ENCODE peak calls at places on chromosome 12, in six cellular contexts. H is AG04449, Z is fibroblast of the aortic adventitia, G is pancreas, L is GM23248, V is transverse colon. I is an unnamed sample.

GRCh38 chr12:50121636-50122035 is 9.6 kb downstream of the COX14 start:
- DNase-seq in H (no peak), V (no peak), Z (no peak), L (no peak), G (no peak), I (no peak)

GRCh38 chr12:69792533-69792932 is 32.5 kb upstream of the MYRFL start:
- DNase-seq in Z (no peak), G (no peak), V (no peak), L (no peak), H (no peak), I (no peak)

GRCh38 chr12:2288001-2288400 is 235.2 kb downstream of the CACNA1C start:
- DNase-seq in V (peak; percentile 28), H (no peak), Z (peak; percentile 56), G (peak; percentile 12), L (peak; percentile 79), I (peak; percentile 19)

GRCh38 chr12:125852679-125853078 is 787.4 kb downstream of the AACS start:
- DNase-seq in V (no peak), Z (no peak), L (no peak), H (no peak), G (no peak), I (no peak)

GRCh38 chr12:2639020-2639298 is 155.8 kb upstream of the FKBP4 start:
- DNase-seq in V (peak; percentile 4), L (no peak), H (no peak), G (no peak), Z (no peak), I (no peak)

GRCh38 chr12:90940872-90941499 is 14.0 kb downstream of the CCER1 start:
- DNase-seq in Z (peak; percentile 84), V (no peak), H (no peak), G (no peak), L (peak; percentile 76), I (peak; percentile 49)

GRCh38 chr12:26831959-26832816 is 806 bp downstream of the ITPR2 start:
- DNase-seq in G (peak; percentile 74), V (peak; percentile 64), L (peak; percentile 91), H (no peak), Z (peak; percentile 75), I (peak; percentile 86)

GRCh38 chr12:97308576-97309198 is 153.9 kb upstream of the RMST start:
- DNase-seq in L (peak; percentile 36), Z (peak; percentile 76), H (peak; percentile 7), G (no peak), V (no peak), I (peak; percentile 52)

GRCh38 chr12:130435826-130436225 is 98.1 kb downstream of the PIWIL1 start:
- DNase-seq in H (no peak), Z (no peak), L (no peak), V (no peak), G (no peak), I (no peak)

GRCh38 chr12:32854097-32854496 is 42.5 kb downstream of the PKP2 start:
- DNase-seq in H (no peak), G (no peak), L (no peak), Z (no peak), V (no peak), I (no peak)

GRCh38 chr12:66144796-66145754 is 14.5 kb upstream of the LLPH start:
- DNase-seq in G (peak; percentile 32), H (no peak), V (peak; percentile 55), Z (peak; percentile 89), L (peak; percentile 82), I (peak; percentile 71)

GRCh38 chr12:12716151-12716844 is 870 bp upstream of the CDKN1B start:
- DNase-seq in Z (peak; percentile 58), G (no peak), L (peak; percentile 58), V (no peak), H (no peak), I (peak; percentile 25)

GRCh38 chr12:113203852-113204760 is 17.2 kb upstream of the TPCN1 start:
- DNase-seq in Z (no peak), G (no peak), L (no peak), V (no peak), H (no peak), I (no peak)

GRCh38 chr12:63508543-63508942 is 159.8 kb downstream of the DPY19L2 start:
- DNase-seq in V (no peak), Z (no peak), H (no peak), G (no peak), L (no peak), I (no peak)

GRCh38 chr12:123859035-123859434 is 96.9 kb downstream of the DNAH10 start:
- DNase-seq in G (no peak), L (no peak), Z (no peak), H (no peak), V (no peak), I (peak; percentile 42)

GRCh38 chr12:24054411-24054810 is 104.9 kb upstream of the SOX5 start:
- DNase-seq in H (no peak), G (no peak), Z (no peak), V (no peak), L (no peak), I (no peak)
- H3K4me3 ChIP-seq in H (no peak overlapping the region), G (no peak overlapping the region), Z (no peak overlapping the region), V (no peak overlapping the region), L (no peak overlapping the region), I (no peak overlapping the region)

GRCh38 chr12:122399592-122400373 is 22.7 kb downstream of the CLIP1 start:
- DNase-seq in Z (peak; percentile 92), H (peak; percentile 79), V (peak; percentile 55), G (peak; percentile 82), L (peak; percentile 95), I (peak; percentile 97)
- H3K4me3 ChIP-seq in Z (peak overlapping the region; percentile 40), H (no peak overlapping the region), V (no peak overlapping the region), G (peak overlapping the region; percentile 15), L (peak overlapping the region; percentile 58), I (no peak overlapping the region)

GRCh38 chr12:44313188-44313587 is 477.3 kb downstream of the TMEM117 start:
- DNase-seq in V (no peak), L (no peak), G (no peak), Z (no peak), H (no peak), I (no peak)

GRCh38 chr12:44314007-44314500 is 478.2 kb downstream of the TMEM117 start:
- DNase-seq in L (no peak), Z (no peak), H (no peak), G (no peak), V (no peak), I (no peak)

DNA sequence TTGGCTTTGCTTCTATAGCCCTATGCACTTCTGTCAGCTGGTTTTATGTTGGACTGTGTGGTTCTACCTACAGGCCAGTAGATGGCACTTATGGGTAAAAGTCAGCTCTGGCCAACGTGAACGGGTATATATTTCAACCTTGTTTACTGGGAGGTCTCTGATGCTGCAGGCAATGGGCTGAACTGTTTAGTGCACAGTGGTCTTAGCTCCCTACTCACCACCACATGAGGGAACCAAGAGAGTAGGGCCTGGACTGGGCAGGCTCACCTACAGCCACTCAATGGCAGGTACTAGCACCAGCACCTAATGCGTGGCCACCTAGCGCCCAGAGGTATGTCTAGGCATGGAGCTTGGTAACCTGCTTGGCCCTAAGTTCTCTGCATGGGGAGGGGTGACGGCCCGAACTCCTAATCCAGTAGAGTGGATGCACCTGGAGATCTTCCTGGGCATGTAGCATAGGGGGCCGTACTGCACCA is 481.8 kb downstream of the TMEM117 start:
- DNase-seq in Z (peak; percentile 15), H (peak; percentile 3), L (peak; percentile 60), G (no peak), V (no peak), I (peak; percentile 79)
- H3K4me3 ChIP-seq in Z (no peak overlapping the region), H (no peak overlapping the region), L (no peak overlapping the region), G (no peak overlapping the region), V (no peak overlapping the region), I (no peak overlapping the region)

DNA sequence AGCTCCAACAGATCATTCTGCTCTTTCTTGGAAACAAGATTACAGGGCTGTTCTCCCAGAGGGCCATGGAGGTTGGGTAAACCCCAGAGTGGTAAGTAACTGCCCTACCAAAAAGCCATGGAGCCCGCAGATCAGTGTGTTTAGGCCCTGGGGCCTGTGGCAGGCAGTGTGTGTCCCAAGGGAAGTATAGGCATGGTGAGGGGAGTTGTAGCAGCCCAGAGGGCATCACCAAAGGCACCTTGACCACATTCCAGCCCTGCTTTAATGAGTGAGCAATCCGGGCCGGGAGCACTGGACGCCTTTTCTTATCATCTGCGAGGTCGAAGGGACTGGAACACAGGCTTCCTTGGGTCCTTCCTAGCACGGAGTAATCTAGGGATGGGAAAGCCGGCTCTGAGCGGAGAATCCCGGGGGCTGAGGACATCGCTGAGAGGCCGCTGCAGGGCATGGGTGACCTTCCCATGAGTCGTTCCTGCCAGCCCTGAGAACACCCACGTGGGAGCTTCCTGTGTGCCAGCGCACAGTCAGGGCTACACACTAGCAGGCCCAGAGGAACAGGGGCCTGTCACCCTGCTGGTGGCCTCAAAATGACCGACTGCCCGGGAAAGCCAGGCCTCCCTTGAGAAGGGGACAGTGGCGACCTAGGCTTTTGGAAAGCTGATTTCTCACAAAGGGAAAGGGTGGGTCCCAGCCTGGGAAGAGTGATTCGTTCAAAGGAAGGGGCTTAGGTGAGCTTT is 91.3 kb downstream of the NINJ2 start:
- DNase-seq in Z (no peak), H (no peak), L (peak; percentile 41), G (no peak), V (no peak), I (no peak)
- H3K4me3 ChIP-seq in Z (no peak overlapping the region), H (no peak overlapping the region), L (peak overlapping the region; percentile 82), G (no peak overlapping the region), V (no peak overlapping the region), I (no peak overlapping the region)

DNA sequence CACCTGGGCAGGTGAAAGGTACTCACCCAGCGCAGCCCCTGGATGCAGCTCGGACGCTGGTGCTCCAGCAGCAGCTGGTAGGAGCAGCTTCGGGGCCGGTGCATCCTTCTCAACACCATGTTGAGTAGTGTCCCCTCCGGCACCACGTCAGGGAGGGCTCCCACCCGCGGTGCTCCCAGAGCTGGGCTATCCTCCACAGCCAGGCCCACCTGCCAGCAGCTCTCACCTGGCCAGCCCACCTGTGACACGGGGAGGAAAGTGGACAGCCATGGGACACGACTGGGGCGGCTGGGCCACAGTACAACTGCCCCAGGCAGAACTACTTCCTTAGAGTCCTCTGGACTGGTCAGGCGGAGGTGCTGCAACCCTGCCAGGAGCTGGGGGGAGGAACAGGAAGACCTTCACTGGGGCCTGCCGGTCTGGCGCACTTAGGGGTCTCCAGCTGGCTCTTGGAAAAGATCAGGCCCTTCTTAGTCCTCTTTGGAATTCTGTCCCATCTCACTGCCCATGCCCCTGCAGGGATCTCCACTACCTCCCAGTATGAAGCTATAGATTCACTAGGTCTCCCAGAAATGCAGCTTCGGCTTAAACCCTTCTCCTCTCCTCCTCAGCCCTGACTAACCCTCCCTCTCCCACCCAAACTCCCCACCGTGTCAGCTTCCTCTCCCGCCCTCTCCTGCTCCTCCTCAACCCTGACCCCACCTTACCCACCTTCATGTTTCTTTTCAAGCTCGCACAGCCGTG is 668 bp downstream of the RAPGEF3 start:
- DNase-seq in Z (no peak), V (peak; percentile 14), L (no peak), H (no peak), G (no peak), I (peak; percentile 72)
- H3K4me3 ChIP-seq in Z (peak overlapping the region; percentile 69), V (peak overlapping the region; percentile 44), L (peak overlapping the region; percentile 78), H (peak overlapping the region; percentile 68), G (peak overlapping the region; percentile 56), I (peak overlapping the region; percentile 48)